ENCODE peak calls at places on chromosome 9, in four cellular contexts. One of them, this sample, is unnamed.

GRCh38 chr9:89519393-89519805 is 21.5 kb upstream of the SEMA4D start:
- DNase-seq in HepG2: peak; percentile 26
- DNase-seq in H1: no peak
- DNase-seq in K562: no peak
- DNase-seq in this sample: no peak

GRCh38 chr9:82490019-82490499 is 501.5 kb downstream of the SPATA31D1 start:
- DNase-seq in K562: no peak
- DNase-seq in HepG2: no peak
- DNase-seq in H1: no peak
- DNase-seq in this sample: no peak

GRCh38 chr9:85055506-85056202 is 386.1 kb downstream of the NTRK2 start:
- DNase-seq in H1: no peak
- DNase-seq in HepG2: no peak
- DNase-seq in K562: no peak
- DNase-seq in this sample: no peak

GRCh38 chr9:37511715-37512010 is 25.9 kb downstream of the POLR1E start:
- DNase-seq in K562: no peak
- DNase-seq in H1: no peak
- DNase-seq in HepG2: no peak
- DNase-seq in this sample: no peak

GRCh38 chr9:93087971-93088655 is 7.9 kb upstream of the CARD19 start:
- DNase-seq in K562: no peak
- DNase-seq in H1: no peak
- DNase-seq in HepG2: no peak
- DNase-seq in this sample: no peak

GRCh38 chr9:134591573-134591981 is 50.0 kb upstream of the COL5A1 start:
- DNase-seq in K562: no peak
- DNase-seq in H1: no peak
- DNase-seq in HepG2: no peak
- DNase-seq in this sample: no peak

GRCh38 chr9:79812507-79813261 is 240.9 kb downstream of the TLE4 start:
- DNase-seq in K562: no peak
- DNase-seq in HepG2: no peak
- DNase-seq in H1: no peak
- DNase-seq in this sample: no peak

GRCh38 chr9:110316255-110316921 is 21.3 kb downstream of the TXNDC8 start:
- DNase-seq in H1: no peak
- DNase-seq in K562: no peak
- DNase-seq in HepG2: no peak
- DNase-seq in this sample: no peak

GRCh38 chr9:36450110-36450732 is 50.2 kb upstream of the RNF38 start:
- DNase-seq in H1: no peak
- DNase-seq in HepG2: peak; percentile 66
- DNase-seq in K562: peak; percentile 30
- DNase-seq in this sample: no peak

DNA sequence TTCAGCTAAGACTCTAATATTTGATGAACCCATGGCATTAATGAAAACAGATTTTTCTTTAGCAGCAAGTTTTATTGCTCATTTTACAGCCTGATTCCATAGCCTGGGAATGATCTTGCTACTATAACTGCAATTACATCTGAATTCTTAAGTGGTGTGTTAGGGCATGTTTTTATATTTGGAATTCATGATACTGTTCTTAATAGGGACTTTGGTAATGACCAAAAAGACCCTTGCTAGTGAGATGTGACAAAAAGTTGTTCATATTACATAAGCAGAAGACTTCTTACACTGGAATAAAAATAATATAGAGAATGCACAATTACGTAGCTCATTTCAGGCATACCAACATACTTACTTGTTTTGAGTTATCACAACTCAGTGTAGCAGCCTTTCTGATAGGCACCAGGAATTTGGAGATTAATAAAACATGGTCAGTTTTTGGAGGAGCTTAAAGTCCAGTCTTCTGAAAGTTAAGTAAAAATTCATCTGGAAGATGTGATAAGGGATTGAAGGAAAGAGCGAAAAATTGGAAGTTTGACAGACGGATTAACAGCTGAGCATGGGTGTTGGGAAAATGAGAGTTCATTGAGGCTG is 169.2 kb downstream of the TRPM3 start:
- DNase-seq in H1: no peak
- DNase-seq in HepG2: no peak
- DNase-seq in K562: no peak
- DNase-seq in this sample: no peak
- TF ChIP-seq JUN in H1: no peak
- TF ChIP-seq JUN in HepG2: no peak
- TF ChIP-seq JUN in K562: no peak
- TF ChIP-seq JUN in this sample: no peak

GRCh38 chr9:34047864-34048729 is 590 bp downstream of the UBAP2 start:
- DNase-seq in K562: peak; percentile 73
- DNase-seq in HepG2: peak; percentile 29
- DNase-seq in H1: no peak
- DNase-seq in this sample: peak; percentile 48
- TF ChIP-seq ATF3 in K562: no peak
- TF ChIP-seq ATF3 in HepG2: no peak
- TF ChIP-seq ATF3 in H1: no peak
- TF ChIP-seq ATF3 in this sample: no peak

DNA sequence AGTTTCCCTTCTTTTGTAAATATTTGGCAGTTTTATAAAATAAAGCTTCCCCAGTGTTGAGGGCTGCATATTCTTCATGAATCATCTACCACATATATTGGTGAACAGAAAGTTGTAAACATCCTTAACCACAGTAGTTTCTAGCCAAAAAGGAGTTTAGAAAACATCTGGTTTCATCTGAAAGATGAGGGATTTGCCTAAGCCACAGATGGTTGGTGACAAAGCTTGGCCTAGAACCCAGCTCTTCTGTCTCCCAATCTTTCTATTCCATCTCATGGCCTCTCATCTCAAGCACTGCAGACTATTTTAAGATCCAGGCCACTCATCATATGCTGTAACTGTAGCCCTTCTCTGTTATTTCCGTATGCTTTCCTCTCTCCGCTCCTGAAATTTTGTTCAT is 232.3 kb upstream of the TRPM3 start:
- DNase-seq in K562: no peak
- DNase-seq in H1: no peak
- DNase-seq in HepG2: no peak
- DNase-seq in this sample: no peak
- TF ChIP-seq JUN in K562: no peak
- TF ChIP-seq JUN in H1: no peak
- TF ChIP-seq JUN in HepG2: no peak
- TF ChIP-seq JUN in this sample: no peak

GRCh38 chr9:114238919-114239879 is 83.7 kb upstream of the ORM1 start:
- DNase-seq in H1: no peak
- DNase-seq in HepG2: peak; percentile 20
- DNase-seq in K562: peak; percentile 91
- DNase-seq in this sample: peak; percentile 24
- TF ChIP-seq ATF3 in H1: no peak
- TF ChIP-seq ATF3 in HepG2: no peak
- TF ChIP-seq ATF3 in K562: no peak
- TF ChIP-seq ATF3 in this sample: no peak

DNA sequence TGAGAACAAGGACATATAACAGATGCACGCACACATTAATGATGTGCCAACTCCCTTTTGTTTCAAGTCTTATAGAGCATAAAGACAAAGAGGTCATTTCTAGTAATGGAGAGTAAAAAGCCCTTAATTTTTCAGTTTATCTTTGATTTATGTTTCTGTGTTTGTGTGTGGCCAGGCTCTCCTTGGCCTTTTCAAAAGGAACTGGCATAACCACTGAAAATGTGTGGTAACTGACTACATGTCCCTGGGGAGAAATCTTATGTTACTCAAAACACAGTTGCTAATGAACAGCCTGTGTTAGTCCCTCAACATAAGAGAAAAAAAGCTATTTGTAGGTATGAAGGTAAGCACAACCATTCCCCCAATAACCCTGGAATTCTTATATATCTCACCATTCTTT is 47.6 kb upstream of the SHOC1 start:
- DNase-seq in H1: no peak
- DNase-seq in HepG2: no peak
- DNase-seq in K562: no peak
- DNase-seq in this sample: no peak
- TF ChIP-seq JUN in H1: no peak
- TF ChIP-seq JUN in HepG2: no peak
- TF ChIP-seq JUN in K562: no peak
- TF ChIP-seq JUN in this sample: no peak

GRCh38 chr9:32571969-32572899 is 725 bp downstream of the NDUFB6 start:
- DNase-seq in HepG2: peak; percentile 83
- DNase-seq in H1: no peak
- DNase-seq in K562: peak; percentile 59
- DNase-seq in this sample: peak; percentile 68
- TF ChIP-seq ATF3 in HepG2: no peak
- TF ChIP-seq ATF3 in H1: peak; percentile 55
- TF ChIP-seq ATF3 in K562: no peak
- TF ChIP-seq ATF3 in this sample: no peak